ENCODE peak calls at places on chromosomes 11 and 22, in four cellular contexts. H, F, N and Q are unnamed samples. For H3K27me3, the result is how much of the 10 kb centered on the place peaks cover.

GRCh38 chr11:8249482-8249881 is 14.2 kb downstream of the LMO1 start:
- DNase-seq in H (no peak), F (no peak), N (peak), Q (no peak)

GRCh38 chr22:31130873-31131272 is 8.1 kb downstream of the INPP5J start:
- DNase-seq in H (no peak), F (no peak), N (peak), Q (no peak)

GRCh38 chr11:45245237-45246045 is 40.7 kb downstream of the SYT13 start:
- DNase-seq in H (no peak), F (no peak), N (peak), Q (no peak)

GRCh38 chr22:36940676-36941075 is 27.2 kb downstream of the CSF2RB start:
- DNase-seq in H (no peak), F (no peak), N (no peak), Q (no peak)

GRCh38 chr11:20226936-20227335 is 66.7 kb upstream of the DBX1 start:
- DNase-seq in H (no peak), F (no peak), N (no peak), Q (no peak)

GRCh38 chr11:33579101-33579500 is 121.5 kb downstream of the C11orf91 start:
- DNase-seq in H (no peak), F (no peak), N (no peak), Q (no peak)

GRCh38 chr11:98940913-98941312 is 79.8 kb upstream of the CNTN5 start:
- DNase-seq in H (no peak), F (no peak), N (no peak), Q (no peak)

GRCh38 chr11:104043137-104043536 is 6.7 kb downstream of the DDI1 start:
- DNase-seq in H (no peak), F (no peak), N (no peak), Q (no peak)

GRCh38 chr11:14638561-14638960 is 5.0 kb upstream of the PDE3B start:
- DNase-seq in H (no peak), F (peak), N (no peak), Q (no peak)

GRCh38 chr11:66080055-66080817 is 10.2 kb downstream of the PACS1 start:
- DNase-seq in H (peak), F (peak), N (no peak), Q (no peak)

GRCh38 chr22:29664731-29665130 is 55.1 kb upstream of the CABP7 start:
- DNase-seq in H (no peak), F (no peak), N (no peak), Q (no peak)

GRCh38 chr11:128190312-128190711 is 397.0 kb downstream of the ETS1 start:
- DNase-seq in H (no peak), F (peak), N (no peak), Q (no peak)

GRCh38 chr11:99501655-99502054 is 480.9 kb downstream of the CNTN5 start:
- DNase-seq in H (no peak), F (no peak), N (no peak), Q (no peak)

GRCh38 chr11:110903830-110904229 is 191.6 kb upstream of the ARHGAP20 start:
- DNase-seq in H (no peak), F (no peak), N (no peak), Q (no peak)

GRCh38 chr11:116825434-116825833 is 2.3 kb upstream of the APOA4 start:
- DNase-seq in H (no peak), F (no peak), N (no peak), Q (no peak)

GRCh38 chr11:73810637-73811036 is 23.0 kb downstream of the MRPL48 start:
- DNase-seq in H (no peak), F (no peak), N (no peak), Q (no peak)

GRCh38 chr11:80593981-80594380 is 1153.2 kb upstream of the TENM4 start:
- DNase-seq in H (no peak), F (no peak), N (no peak), Q (no peak)

GRCh38 chr11:27218498-27219038 is 144.4 kb downstream of the CCDC34 start:
- DNase-seq in H (no peak), F (no peak), N (no peak), Q (no peak)

GRCh38 chr11:75328426-75329277 is 22.8 kb downstream of the ARRB1 start:
- DNase-seq in H (peak), F (peak), N (peak), Q (peak)

GRCh38 chr11:121525376-121525775 is 72.6 kb upstream of the SORL1-AS1 start:
- DNase-seq in H (no peak), F (no peak), N (no peak), Q (no peak)

GRCh38 chr11:114280696-114281095 is 15.5 kb upstream of the NNMT start:
- DNase-seq in H (peak), F (peak), N (peak), Q (peak)

GRCh38 chr11:115244758-115245157 is 259.5 kb downstream of the CADM1 start:
- DNase-seq in H (no peak), F (no peak), N (no peak), Q (no peak)

GRCh38 chr11:68432874-68433273 is 27.7 kb upstream of the PPP6R3 start:
- DNase-seq in H (no peak), F (no peak), N (no peak), Q (no peak)

GRCh38 chr22:46996595-46997310 is 234.3 kb downstream of the TBC1D22A start:
- DNase-seq in H (no peak), F (no peak), N (no peak), Q (no peak)

GRCh38 chr22:38126928-38127668 is 16.6 kb upstream of the BAIAP2L2 start:
- DNase-seq in H (no peak), F (no peak), N (no peak), Q (no peak)

GRCh38 chr11:56624661-56625110 is 10.0 kb upstream of the OR5M1 start:
- DNase-seq in H (no peak), F (no peak), N (no peak), Q (no peak)

GRCh38 chr22:25282671-25283561 is 63.5 kb downstream of the CRYBB2 start:
- DNase-seq in H (no peak), F (no peak), N (no peak), Q (no peak)

GRCh38 chr11:6351782-6352181 is 31.5 kb upstream of the CAVIN3 start:
- DNase-seq in H (no peak), F (no peak), N (no peak), Q (no peak)

GRCh38 chr11:125069008-125069407 is 5.9 kb downstream of the SLC37A2 start:
- DNase-seq in H (no peak), F (no peak), N (no peak), Q (no peak)

GRCh38 chr11:103942646-103943045 is 93.8 kb upstream of the DDI1 start:
- DNase-seq in H (no peak), F (no peak), N (no peak), Q (no peak)

GRCh38 chr11:89737116-89737515 is 27.0 kb downstream of the TRIM77 start:
- DNase-seq in H (no peak), F (no peak), N (no peak), Q (no peak)

GRCh38 chr11:6204708-6205107 is 649 bp upstream of the C11orf42 start:
- DNase-seq in H (no peak), F (no peak), N (no peak), Q (no peak)

GRCh38 chr11:119416606-119417580 is 6.1 kb downstream of the THY1 start:
- DNase-seq in H (no peak), F (no peak), N (no peak), Q (no peak)

GRCh38 chr22:50400931-50401330 is 57.8 kb downstream of the PPP6R2 start:
- DNase-seq in H (no peak), F (no peak), N (no peak), Q (no peak)

GRCh38 chr11:64887757-64888405 is 9.5 kb upstream of the EHD1 start:
- DNase-seq in H (peak), F (peak), N (peak), Q (peak)

GRCh38 chr11:67023957-67024353 is 1.0 kb downstream of the SYT12 start:
- DNase-seq in H (no peak), F (no peak), N (no peak), Q (no peak)

GRCh38 chr11:8694137-8694536 is 11.5 kb downstream of the RPL27A start:
- DNase-seq in H (no peak), F (no peak), N (no peak), Q (no peak)

GRCh38 chr11:57499413-57499982 is 16.0 kb downstream of the SLC43A1 start:
- DNase-seq in H (peak), F (no peak), N (peak), Q (peak)

GRCh38 chr11:8715501-8715900 is 32.9 kb downstream of the RPL27A start:
- DNase-seq in H (no peak), F (no peak), N (no peak), Q (peak)

GRCh38 chr11:2508793-2509192 is 64.0 kb downstream of the KCNQ1 start:
- DNase-seq in H (no peak), F (no peak), N (no peak), Q (no peak)

DNA sequence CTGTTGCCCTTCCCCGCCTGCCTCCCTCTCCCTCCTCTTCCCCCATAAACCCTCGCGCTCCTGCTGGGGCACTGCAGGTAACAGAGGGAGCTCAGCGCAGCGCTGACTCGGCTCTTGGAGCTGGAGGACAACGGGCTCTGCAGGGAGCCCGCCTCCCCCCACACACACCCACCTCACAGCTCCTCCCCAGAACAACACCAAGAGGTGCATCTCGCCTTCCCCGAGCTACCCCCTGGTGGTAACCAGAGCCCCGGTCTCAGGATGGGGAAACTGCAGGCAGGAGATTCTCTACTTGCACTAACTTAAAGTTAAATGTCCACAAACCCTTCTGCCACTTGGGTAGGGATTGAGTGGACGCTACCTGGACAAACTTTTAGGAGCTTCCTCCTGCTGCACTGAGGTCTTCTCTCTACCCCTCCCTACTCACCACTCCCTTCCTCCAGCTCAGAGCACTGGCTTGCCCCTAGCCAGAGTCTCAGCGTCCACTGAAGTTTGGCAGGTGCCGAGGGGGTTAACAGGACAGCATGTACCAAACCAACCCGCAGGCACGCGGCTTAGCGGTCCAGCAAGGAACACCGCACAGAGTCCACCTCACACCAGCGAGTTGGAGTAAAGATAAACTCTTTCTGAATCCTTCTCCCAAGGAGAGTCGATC is 4.0 kb upstream of the SCN4B start:
- DNase-seq in H (no peak), F (no peak), N (no peak), Q (no peak)
- H3K27me3 ChIP-seq in H (under half), F (under half), N (half or more), Q (half or more)

GRCh38 chr22:45518580-45518991 is 15.9 kb downstream of the FBLN1 start:
- DNase-seq in H (no peak), F (no peak), N (no peak), Q (no peak)
- H3K27ac ChIP-seq in H (no peak), F (no peak), N (no peak), Q (no peak)

GRCh38 chr11:61512435-61512834 is 3.9 kb downstream of the LRRC10B start:
- DNase-seq in H (no peak), F (no peak), N (no peak), Q (no peak)
- H3K27me3 ChIP-seq in H (under half), F (under half), N (under half), Q (under half)

DNA sequence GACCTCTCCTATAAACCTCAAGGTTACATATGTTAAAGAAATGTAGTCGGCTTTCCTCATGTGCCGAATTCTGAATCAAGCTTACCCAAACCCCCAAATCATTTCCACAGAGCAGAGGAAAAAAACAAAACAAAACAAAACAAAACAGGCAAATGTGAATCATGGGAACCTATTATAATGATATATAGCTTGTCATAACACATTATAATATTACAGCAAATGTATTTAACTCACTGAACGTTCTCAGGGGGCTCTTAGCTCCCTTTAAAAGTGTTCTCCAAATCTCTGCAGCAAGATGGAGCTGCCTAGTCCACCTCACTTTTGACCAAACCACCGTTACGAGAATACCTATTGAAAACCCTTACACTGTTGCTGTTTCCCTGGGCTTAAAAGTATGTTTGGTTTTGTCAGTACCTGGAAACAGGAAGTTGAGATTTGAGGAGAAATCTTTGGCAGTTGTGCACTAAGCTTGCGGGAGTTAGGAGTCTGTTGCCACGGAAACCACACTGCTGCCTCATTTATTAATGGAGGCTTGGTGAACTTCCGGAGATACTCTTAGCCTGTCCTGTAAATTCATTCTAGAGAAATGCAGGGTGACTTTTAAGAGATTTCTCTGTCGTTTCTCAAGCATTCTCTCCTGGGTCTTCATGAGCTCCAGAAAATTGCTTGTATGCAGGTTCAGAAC is 167.0 kb upstream of the RASSF10 start:
- DNase-seq in H (peak), F (no peak), N (no peak), Q (no peak)
- H3K27ac ChIP-seq in H (peak), F (no peak), N (peak), Q (peak)

DNA sequence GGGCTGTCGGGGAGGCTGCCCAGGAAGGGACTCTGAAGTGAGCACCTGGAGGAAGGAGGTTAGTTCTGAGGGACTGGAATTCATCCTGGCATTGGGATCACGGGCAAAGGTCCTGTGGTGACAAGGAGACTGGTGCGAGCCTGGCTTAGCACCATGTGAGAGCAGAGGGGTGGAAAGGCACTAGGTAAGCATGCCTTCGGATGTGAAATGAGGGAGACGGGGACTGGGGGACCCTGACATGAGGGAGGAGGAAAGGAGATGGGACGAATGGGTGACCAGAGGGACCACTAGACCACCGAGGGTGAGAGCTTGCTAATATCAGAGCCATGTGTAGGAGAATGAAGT is 3.1 kb upstream of the VPREB1 start:
- DNase-seq in H (no peak), F (no peak), N (no peak), Q (no peak)
- H3K27me3 ChIP-seq in H (under half), F (under half), N (under half), Q (under half)

DNA sequence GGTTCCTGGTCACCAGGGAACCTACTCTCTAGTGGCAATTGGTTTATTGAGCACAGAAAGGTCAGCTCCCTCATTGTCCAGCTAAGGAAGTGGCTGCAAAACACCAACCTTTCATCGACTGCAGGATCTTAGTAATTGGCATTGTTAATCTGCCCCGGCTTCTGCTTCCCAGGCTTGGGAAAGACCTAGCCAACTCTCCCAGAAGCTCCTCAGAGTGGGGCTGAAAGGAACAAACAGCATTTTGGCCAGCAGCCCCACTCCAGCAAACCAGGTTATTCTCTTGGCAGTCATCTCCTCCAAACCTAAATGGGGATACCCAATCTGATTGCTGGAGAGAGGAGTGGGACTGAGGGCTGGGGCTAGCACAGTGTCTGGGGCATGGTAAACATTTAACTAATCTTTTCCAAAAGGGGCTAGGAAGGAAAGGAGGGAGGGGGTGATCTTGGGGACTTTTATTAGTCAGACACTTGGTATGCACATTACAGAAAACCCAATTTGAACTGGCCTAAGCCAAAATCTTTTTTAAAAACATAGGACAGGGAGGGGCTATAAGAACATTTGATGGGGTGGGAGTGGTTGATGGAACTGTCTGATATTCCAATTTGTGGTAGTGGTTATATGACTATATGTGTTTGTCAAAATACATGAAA is 294.4 kb downstream of the MN1 start:
- DNase-seq in H (no peak), F (no peak), N (no peak), Q (no peak)
- H3K27ac ChIP-seq in H (no peak), F (no peak), N (no peak), Q (no peak)

GRCh38 chr22:43554694-43555365 is 143.0 kb downstream of the MPPED1 start:
- DNase-seq in H (no peak), F (no peak), N (no peak), Q (no peak)

GRCh38 chr22:43546186-43546585 is 134.4 kb downstream of the MPPED1 start:
- DNase-seq in H (no peak), F (no peak), N (no peak), Q (no peak)

GRCh38 chr22:43553451-43554258 is 141.8 kb downstream of the MPPED1 start:
- DNase-seq in H (no peak), F (no peak), N (no peak), Q (no peak)

GRCh38 chr22:43554259-43554636 is 142.4 kb downstream of the MPPED1 start:
- DNase-seq in H (no peak), F (no peak), N (no peak), Q (no peak)

GRCh38 chr22:43550024-43550620 is 138.3 kb downstream of the MPPED1 start:
- DNase-seq in H (no peak), F (no peak), N (no peak), Q (no peak)
- H3K27me3 ChIP-seq in H (under half), F (under half), N (under half), Q (under half)

DNA sequence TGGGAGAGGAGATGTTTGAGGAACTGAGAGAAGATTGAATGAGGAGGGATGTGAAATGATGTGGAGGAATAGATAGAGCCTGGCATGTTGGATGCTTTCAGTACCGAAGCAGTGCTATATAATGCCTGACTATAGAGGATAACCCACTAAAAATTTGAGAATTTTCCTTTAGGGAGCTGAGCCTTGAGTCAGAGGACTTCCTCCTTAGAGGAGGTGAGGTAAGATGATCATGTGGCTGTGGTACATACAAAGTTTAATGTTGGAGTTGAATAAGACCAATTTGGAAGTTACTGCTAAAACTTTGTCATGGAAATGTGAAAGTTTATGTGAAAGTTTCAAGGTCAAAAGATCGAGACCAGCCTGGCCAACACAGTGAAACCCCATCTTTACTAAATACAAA is 66.9 kb downstream of the YAP1 start:
- DNase-seq in H (no peak), F (no peak), N (no peak), Q (no peak)
- H3K27ac ChIP-seq in H (no peak), F (no peak), N (no peak), Q (peak)